ENCODE peak calls at places on chromosome 17, in eight cellular contexts. V, B, A, R, X, L, H and Y are unnamed samples.

GRCh38 chr17:72191356-72191755 is 70.5 kb downstream of the SOX9 start:
- DNase-seq in A (no peak), V (no peak), B (no peak), H (no peak), R (no peak), X (no peak), L (no peak), Y (no peak)

GRCh38 chr17:75188614-75189013 is 5.9 kb upstream of the SUMO2 start:
- DNase-seq in R (no peak), X (no peak), V (no peak), B (no peak), A (no peak), H (no peak), L (no peak), Y (no peak)

GRCh38 chr17:69358688-69359596 is 32.0 kb upstream of the ABCA5 start:
- DNase-seq in V (no peak), B (no peak), X (no peak), L (no peak), A (no peak), R (no peak), H (no peak), Y (no peak)

GRCh38 chr17:82598256-82599011 is 49.8 kb downstream of the WDR45B start:
- DNase-seq in B (peak; percentile 47), L (peak; percentile 43), V (peak; percentile 83), X (no peak), H (no peak), A (peak; percentile 15), R (peak; percentile 39), Y (peak; percentile 36)

GRCh38 chr17:64180089-64180488 is 50.1 kb upstream of the ERN1 start:
- DNase-seq in V (peak; percentile 82), R (peak; percentile 90), A (no peak), H (no peak), L (peak; percentile 52), X (no peak), B (no peak), Y (no peak)

GRCh38 chr17:60439501-60439900 is 17.2 kb downstream of the CHCT1 start:
- DNase-seq in A (peak; percentile 8), R (peak; percentile 78), X (no peak), V (peak; percentile 65), L (peak; percentile 63), B (peak; percentile 10), H (no peak), Y (peak; percentile 31)

GRCh38 chr17:79019631-79020584 is 4.1 kb upstream of the C1QTNF1 start:
- DNase-seq in H (peak; percentile 64), R (peak; percentile 91), V (peak; percentile 86), A (peak; percentile 82), X (peak; percentile 32), L (peak; percentile 84), B (peak; percentile 47), Y (peak; percentile 65)

GRCh38 chr17:67246648-67247415 is 1.8 kb upstream of the HELZ start:
- DNase-seq in H (peak; percentile 68), B (peak; percentile 81), L (no peak), X (peak; percentile 17), A (peak; percentile 70), V (peak; percentile 77), R (peak; percentile 42), Y (no peak)

GRCh38 chr17:81398170-81398854 is 3.1 kb downstream of the BAHCC1 start:
- DNase-seq in L (peak; percentile 48), H (peak; percentile 41), V (peak; percentile 65), B (no peak), X (no peak), A (no peak), R (peak; percentile 52), Y (no peak)

GRCh38 chr17:75181608-75182318 is 996 bp downstream of the SUMO2 start:
- DNase-seq in R (no peak), V (peak; percentile 30), B (no peak), X (peak; percentile 21), A (peak; percentile 57), H (no peak), L (no peak), Y (no peak)

GRCh38 chr17:41322264-41322902 is 6.9 kb upstream of the KRTAP17-1 start:
- DNase-seq in V (peak; percentile 77), A (peak; percentile 75), R (peak; percentile 70), B (peak; percentile 46), L (peak; percentile 76), X (no peak), H (peak; percentile 68), Y (peak; percentile 63)

GRCh38 chr17:2241823-2242222 is 61.8 kb downstream of the SMG6 start:
- DNase-seq in X (no peak), V (peak; percentile 85), A (no peak), H (no peak), R (peak; percentile 94), L (peak; percentile 84), B (no peak), Y (peak; percentile 51)

GRCh38 chr17:55159251-55159650 is 105.5 kb upstream of the HLF start:
- DNase-seq in B (no peak), V (peak; percentile 61), R (peak; percentile 24), A (no peak), X (no peak), L (peak; percentile 14), H (no peak), Y (peak; percentile 4)

GRCh38 chr17:44361292-44362055 is 2.2 kb downstream of the FAM171A2 start:
- DNase-seq in X (no peak), B (no peak), A (no peak), H (no peak), R (no peak), V (no peak), L (no peak), Y (no peak)

GRCh38 chr17:79907217-79907715 is 68.0 kb upstream of the CBX4 start:
- DNase-seq in L (no peak), A (no peak), R (no peak), B (no peak), X (no peak), H (no peak), V (no peak), Y (no peak)

GRCh38 chr17:9971991-9972390 is 66.9 kb upstream of the RCVRN start:
- DNase-seq in A (no peak), R (peak; percentile 47), H (peak; percentile 62), L (peak; percentile 71), V (peak; percentile 57), X (no peak), B (no peak), Y (peak; percentile 79)

GRCh38 chr17:67180275-67180674 is 64.7 kb downstream of the HELZ start:
- DNase-seq in X (no peak), R (no peak), L (no peak), B (no peak), H (no peak), A (no peak), V (no peak), Y (no peak)

GRCh38 chr17:4944554-4945175 is 3.7 kb downstream of the PFN1 start:
- DNase-seq in B (no peak), V (no peak), L (no peak), H (no peak), X (no peak), A (no peak), R (no peak), Y (no peak)

GRCh38 chr17:72812823-72813222 is 279.7 kb downstream of the SLC39A11 start:
- DNase-seq in V (peak; percentile 72), R (peak; percentile 13), H (peak; percentile 72), L (no peak), B (peak; percentile 90), A (peak; percentile 86), X (no peak), Y (no peak)

GRCh38 chr17:81254955-81255717 is 16.0 kb downstream of the NDUFAF8 start:
- DNase-seq in H (peak; percentile 77), A (peak; percentile 36), V (peak; percentile 77), B (no peak), L (peak; percentile 74), X (no peak), R (peak; percentile 79), Y (peak; percentile 82)

GRCh38 chr17:68197091-68197996 is 50.5 kb upstream of the AMZ2 start:
- DNase-seq in B (no peak), X (no peak), L (no peak), V (no peak), R (no peak), H (no peak), A (no peak), Y (no peak)

GRCh38 chr17:33140413-33141099 is 148.9 kb downstream of the SPACA3 start:
- DNase-seq in A (no peak), X (no peak), B (no peak), H (no peak), V (no peak), L (no peak), R (no peak), Y (no peak)

GRCh38 chr17:35969558-35970442 is 11.5 kb downstream of the CCL16 start:
- DNase-seq in X (peak; percentile 56), R (peak; percentile 85), L (peak; percentile 68), B (peak; percentile 61), H (peak; percentile 82), A (peak; percentile 79), V (peak; percentile 68), Y (peak; percentile 77)

GRCh38 chr17:80168371-80168770 is 1.5 kb upstream of the CARD14 start:
- DNase-seq in L (no peak), X (no peak), V (peak; percentile 11), H (no peak), B (no peak), A (no peak), R (peak; percentile 32), Y (no peak)

GRCh38 chr17:59437766-59438165 is 106.3 kb downstream of the YPEL2 start:
- DNase-seq in X (no peak), L (no peak), A (no peak), R (no peak), V (no peak), B (no peak), H (no peak), Y (no peak)

GRCh38 chr17:673200-673681 is 41.4 kb downstream of the VPS53 start:
- DNase-seq in B (no peak), R (no peak), V (peak; percentile 31), A (no peak), X (no peak), L (no peak), H (no peak), Y (no peak)

GRCh38 chr17:78529251-78529650 is 47.9 kb downstream of the DNAH17 start:
- DNase-seq in R (no peak), H (no peak), V (no peak), X (no peak), B (no peak), L (no peak), A (no peak), Y (no peak)